ENCODE peak calls at places on chromosomes 5 and 9, in seven cellular contexts. D, L, U, O, B, F and A are unnamed samples.

GRCh38 chr5:170504598-170505266 is 912 bp downstream of the KCNIP1 start:
- DNase-seq in U (no peak), L (no peak), F (no peak), O (no peak), B (no peak), D (no peak), A (no peak)

GRCh38 chr9:95175523-95175922 is 142.0 kb downstream of the FANCC start:
- DNase-seq in B (peak), F (no peak), D (no peak), O (no peak), L (no peak), U (no peak), A (no peak)

GRCh38 chr9:130927995-130928900 is 10.8 kb downstream of the FIBCD1 start:
- DNase-seq in B (peak), F (no peak), O (peak), U (no peak), D (peak), L (no peak), A (no peak)

GRCh38 chr9:109903515-109904138 is 123.6 kb downstream of the PALM2AKAP2 start:
- DNase-seq in U (peak), L (peak), B (peak), O (peak), F (peak), D (peak), A (no peak)

GRCh38 chr5:65512170-65512937 is 30.6 kb upstream of the ADAMTS6 start:
- DNase-seq in B (no peak), D (no peak), L (no peak), O (no peak), U (no peak), F (no peak), A (no peak)

GRCh38 chr9:31359071-31359470 is 1025.4 kb upstream of the ACO1 start:
- DNase-seq in D (no peak), L (no peak), F (no peak), O (no peak), U (no peak), B (no peak), A (no peak)

GRCh38 chr9:113998114-113998513 is 80.0 kb downstream of the AMBP start:
- DNase-seq in D (no peak), F (no peak), U (no peak), B (no peak), O (no peak), L (no peak), A (no peak)

GRCh38 chr9:137438591-137439157 is 2.5 kb downstream of the ENTPD8 start:
- DNase-seq in D (no peak), O (no peak), U (no peak), B (no peak), L (no peak), F (no peak), A (no peak)

GRCh38 chr9:76200315-76200714 is 193.9 kb downstream of the RFK start:
- DNase-seq in B (no peak), O (no peak), U (no peak), L (no peak), F (no peak), D (no peak), A (no peak)

GRCh38 chr9:126533911-126534300 is 79.8 kb upstream of the LMX1B start:
- DNase-seq in F (no peak), U (no peak), B (no peak), L (peak), D (no peak), O (no peak), A (peak)

GRCh38 chr9:20552874-20553624 is 69.2 kb downstream of the MLLT3 start:
- DNase-seq in L (no peak), F (no peak), B (no peak), D (peak), U (no peak), O (no peak), A (no peak)

GRCh38 chr5:9818340-9818845 is 188.2 kb upstream of the TAS2R1 start:
- DNase-seq in B (no peak), F (no peak), O (no peak), D (no peak), U (no peak), L (no peak), A (no peak)

GRCh38 chr9:91180930-91181268 is 180.8 kb downstream of the AUH start:
- DNase-seq in D (no peak), F (no peak), O (no peak), B (no peak), U (no peak), L (no peak), A (no peak)

GRCh38 chr9:36728651-36729520 is 156.2 kb downstream of the MELK start:
- DNase-seq in B (peak), O (peak), U (peak), D (peak), L (peak), F (peak), A (peak)

GRCh38 chr5:96876292-96876850 is at the start of gene ERAP2:
- DNase-seq in B (no peak), O (peak), D (peak), L (peak), F (no peak), U (no peak), A (peak)

GRCh38 chr9:124290743-124291554 is 33.2 kb downstream of the NEK6 start:
- DNase-seq in F (no peak), B (no peak), D (no peak), O (peak), L (no peak), U (no peak), A (no peak)

GRCh38 chr5:81579525-81579924 is 171.4 kb downstream of the SSBP2 start:
- DNase-seq in O (no peak), B (peak), F (no peak), L (no peak), U (no peak), D (no peak), A (no peak)

GRCh38 chr5:11415751-11416150 is 488.5 kb downstream of the CTNND2 start:
- DNase-seq in B (no peak), L (no peak), F (no peak), U (no peak), O (no peak), D (no peak), A (no peak)

GRCh38 chr5:166083183-166083959 is 2208.1 kb upstream of the WWC1 start:
- DNase-seq in F (no peak), O (no peak), D (no peak), U (no peak), B (peak), L (peak), A (no peak)

GRCh38 chr5:171863928-171864327 is 78.3 kb downstream of the SMIM23 start:
- DNase-seq in B (no peak), O (no peak), U (no peak), L (no peak), F (no peak), D (no peak), A (no peak)

GRCh38 chr9:18195223-18195622 is 278.7 kb upstream of the ADAMTSL1 start:
- DNase-seq in B (no peak), O (no peak), F (no peak), D (no peak), U (no peak), L (no peak), A (no peak)

GRCh38 chr5:5420251-5420650 is 2.2 kb upstream of the ICE1 start:
- DNase-seq in U (no peak), F (no peak), L (no peak), B (no peak), D (no peak), O (no peak), A (no peak)

GRCh38 chr9:121650220-121651013 is 1.0 kb upstream of the DAB2IP start:
- DNase-seq in L (peak), F (peak), U (no peak), B (peak), O (no peak), D (peak), A (peak)

GRCh38 chr9:35051069-35051967 is 21.1 kb downstream of the VCP start:
- DNase-seq in L (peak), O (peak), D (peak), B (peak), F (peak), U (no peak), A (no peak)

GRCh38 chr9:126309427-126310179 is 17.0 kb upstream of the MVB12B start:
- DNase-seq in F (no peak), L (no peak), U (no peak), O (no peak), B (no peak), D (no peak), A (no peak)

GRCh38 chr5:42387563-42387962 is 35.7 kb upstream of the GHR start:
- DNase-seq in L (no peak), D (no peak), B (no peak), F (no peak), O (no peak), U (no peak), A (no peak)

GRCh38 chr5:88952344-88952743 is 69.4 kb upstream of the MEF2C start:
- DNase-seq in U (no peak), D (no peak), L (peak), O (no peak), F (no peak), B (peak), A (no peak)

GRCh38 chr5:33010851-33011250 is 299.7 kb downstream of the NPR3 start:
- DNase-seq in O (no peak), L (no peak), F (no peak), U (no peak), B (no peak), D (no peak), A (no peak)